ENCODE peak calls at places on chromosomes 7 and 10, in five cellular contexts. Y, L, P, H and A are unnamed samples.

GRCh38 chr7:111561659-111561908 is 708 bp downstream of the IMMP2L start:
- DNase-seq in Y (no peak), L (no peak), P (no peak), H (no peak), A (no peak)

GRCh38 chr7:41170466-41170865 is 532.4 kb downstream of the INHBA start:
- DNase-seq in Y (no peak), L (no peak), P (no peak), H (peak; percentile 47), A (peak; percentile 47)

GRCh38 chr7:131792311-131792710 is 235.9 kb upstream of the PODXL start:
- DNase-seq in Y (no peak), L (no peak), P (no peak), H (no peak), A (no peak)

GRCh38 chr7:76016191-76016947 is 22.0 kb upstream of the TMEM120A start:
- DNase-seq in Y (no peak), L (no peak), P (no peak), H (peak; percentile 11), A (no peak)

GRCh38 chr10:8325417-8325980 is 271.0 kb downstream of the GATA3 start:
- DNase-seq in Y (no peak), L (no peak), P (no peak), H (no peak), A (no peak)

GRCh38 chr7:81693894-81694293 is 76.0 kb downstream of the HGF start:
- DNase-seq in Y (no peak), L (no peak), P (no peak), H (peak; percentile 31), A (no peak)

GRCh38 chr7:24827589-24827988 is 70.3 kb upstream of the GSDME start:
- DNase-seq in Y (no peak), L (no peak), P (no peak), H (peak; percentile 90), A (no peak)

GRCh38 chr10:73946253-73947145 is 35.6 kb downstream of the PLAU start:
- DNase-seq in Y (no peak), L (no peak), P (no peak), H (peak; percentile 32), A (no peak)

GRCh38 chr7:141674201-141674671 is 27.7 kb downstream of the DENND11 start:
- DNase-seq in Y (no peak), L (peak; percentile 85), P (no peak), H (no peak), A (no peak)

GRCh38 chr10:102799691-102800435 is 37.4 kb downstream of the CYP17A1 start:
- DNase-seq in Y (no peak), L (no peak), P (no peak), H (no peak), A (no peak)